ENCODE peak calls at places on chromosomes 1 and 21, in four cellular contexts. S is dorsolateral prefrontal cortex, Z is lower lobe of right lung, O is GM12865. M is an unnamed sample.
A peak's percentile ranks its signal among the peaks of the same experiment; 100 is the strongest.

GRCh38 chr1:25619101-25619890 is 2.7 kb downstream of the MAN1C1 start:
- DNase-seq in O (peak; percentile 38), Z (no peak), S (peak; percentile 77), M (no peak)

GRCh38 chr1:220874201-220874655 is 5.0 kb upstream of the HLX start:
- DNase-seq in S (no peak), Z (no peak), O (peak; percentile 46), M (no peak)

GRCh38 chr1:115408489-115409002 is 70.5 kb upstream of the NGF start:
- DNase-seq in S (no peak), Z (no peak), O (no peak), M (no peak)

GRCh38 chr1:84758968-84759491 is 68.8 kb upstream of the SSX2IP start:
- DNase-seq in Z (no peak), S (peak; percentile 85), O (no peak), M (no peak)

GRCh38 chr1:232988572-232989040 is 38.2 kb downstream of the NTPCR start:
- DNase-seq in S (no peak), O (no peak), Z (no peak), M (no peak)

GRCh38 chr1:152743371-152744145 is 14.3 kb upstream of the KPRP start:
- DNase-seq in S (no peak), O (no peak), Z (no peak), M (no peak)

GRCh38 chr1:233055879-233056641 is 105.6 kb downstream of the NTPCR start:
- DNase-seq in O (no peak), Z (no peak), S (no peak), M (no peak)

GRCh38 chr1:36136535-36136934 is 11.5 kb upstream of the COL8A2 start:
- DNase-seq in Z (no peak), O (no peak), S (no peak), M (peak; percentile 65)

GRCh38 chr21:42565206-42565810 is 51.7 kb downstream of the SLC37A1 start:
- DNase-seq in O (no peak), S (no peak), Z (peak; percentile 41), M (no peak)

GRCh38 chr1:91591175-91591968 is 90.7 kb downstream of the CDC7 start:
- DNase-seq in O (peak; percentile 22), S (no peak), Z (no peak), M (no peak)

GRCh38 chr1:165843304-165843703 is 15.9 kb downstream of the UCK2 start:
- DNase-seq in S (no peak), Z (no peak), O (no peak), M (no peak)

GRCh38 chr1:228206582-228207351 is 1.1 kb upstream of the OBSCN start:
- DNase-seq in Z (no peak), O (no peak), S (no peak), M (no peak)

GRCh38 chr21:38181101-38181500 is 75.7 kb upstream of the KCNJ15 start:
- DNase-seq in S (no peak), Z (no peak), O (no peak), M (no peak)

GRCh38 chr1:26945728-26946127 is 14.5 kb downstream of the KDF1 start:
- DNase-seq in Z (no peak), O (no peak), S (no peak), M (no peak)

GRCh38 chr1:94737124-94737998 is 82.8 kb upstream of the SLC44A3 start:
- DNase-seq in O (no peak), Z (no peak), S (no peak), M (no peak)

GRCh38 chr1:184160942-184161698 is 109.6 kb downstream of the TSEN15 start:
- DNase-seq in Z (no peak), S (no peak), O (peak; percentile 70), M (peak; percentile 54)

GRCh38 chr21:42636535-42636914 is 16.9 kb upstream of the PDE9A start:
- DNase-seq in O (no peak), Z (no peak), S (no peak), M (peak; percentile 10)

GRCh38 chr1:54970901-54971300 is 9.5 kb upstream of the TMEM61 start:
- DNase-seq in S (no peak), O (no peak), Z (no peak), M (no peak)

GRCh38 chr1:76832521-76832920 is 34.8 kb upstream of the ST6GALNAC5 start:
- DNase-seq in S (no peak), O (no peak), Z (no peak), M (no peak)

GRCh38 chr1:7288992-7289391 is 482.1 kb upstream of the VAMP3 start:
- DNase-seq in Z (no peak), O (no peak), S (no peak), M (no peak)

GRCh38 chr1:51690285-51690961 is 73.5 kb downstream of the OSBPL9 start:
- DNase-seq in S (no peak), Z (no peak), O (no peak), M (no peak)

GRCh38 chr1:41500378-41500777 is 15.9 kb upstream of the EDN2 start:
- DNase-seq in O (no peak), S (no peak), Z (peak; percentile 92), M (no peak)

GRCh38 chr1:189429610-189430009 is 1048.1 kb downstream of the BRINP3 start:
- DNase-seq in S (no peak), O (peak; percentile 66), Z (no peak), M (peak; percentile 0)

GRCh38 chr1:101111461-101111860 is 85.9 kb upstream of the DPH5 start:
- DNase-seq in S (no peak), O (no peak), Z (no peak), M (no peak)

GRCh38 chr1:23341829-23342697 is 2.0 kb downstream of the HNRNPR start:
- DNase-seq in S (no peak), Z (no peak), O (no peak), M (no peak)

GRCh38 chr1:201329286-201329685 is 46.0 kb downstream of the PKP1 start:
- DNase-seq in S (no peak), O (no peak), Z (peak; percentile 34), M (no peak)

GRCh38 chr1:19737413-19737812 is 62.3 kb downstream of the TMCO4 start:
- DNase-seq in S (no peak), O (no peak), Z (no peak), M (no peak)

GRCh38 chr21:41974752-41975053 is 20.9 kb upstream of the C2CD2 start:
- DNase-seq in S (no peak), O (no peak), Z (no peak), M (no peak)

GRCh38 chr21:34185051-34185750 is 111.8 kb downstream of the MRPS6 start:
- DNase-seq in O (no peak), Z (no peak), S (no peak), M (no peak)

GRCh38 chr21:34181418-34181817 is 108.0 kb downstream of the MRPS6 start:
- DNase-seq in O (no peak), S (no peak), Z (no peak), M (no peak)

GRCh38 chr21:34184232-34184631 is 110.9 kb downstream of the MRPS6 start:
- DNase-seq in Z (no peak), S (no peak), O (no peak), M (no peak)

GRCh38 chr21:34182436-34182835 is 109.1 kb downstream of the MRPS6 start:
- DNase-seq in S (no peak), Z (no peak), O (no peak), M (no peak)

GRCh38 chr21:34183331-34183928 is 110.1 kb downstream of the MRPS6 start:
- DNase-seq in S (no peak), O (no peak), Z (no peak), M (no peak)
- TF ChIP-seq CTCF in S (no peak), O (no peak), Z (no peak), M (no peak)

GRCh38 chr1:118986291-118986838 is 1.8 kb downstream of the TBX15 start:
- DNase-seq in Z (no peak), O (no peak), S (no peak), M (no peak)

GRCh38 chr1:118984086-118984989 is 3.8 kb downstream of the TBX15 start:
- DNase-seq in S (no peak), Z (no peak), O (no peak), M (no peak)

GRCh38 chr1:118983558-118984021 is 4.6 kb downstream of the TBX15 start:
- DNase-seq in S (no peak), O (no peak), Z (no peak), M (no peak)

GRCh38 chr1:118985611-118986290 is 2.4 kb downstream of the TBX15 start:
- DNase-seq in S (no peak), Z (no peak), O (no peak), M (no peak)

GRCh38 chr1:118984990-118985608 is 3.0 kb downstream of the TBX15 start:
- DNase-seq in Z (no peak), S (no peak), O (no peak), M (no peak)
- H3K4me3 ChIP-seq in Z (peak overlapping the region; percentile 39), S (peak overlapping the region; percentile 54), O (no peak overlapping the region), M (peak overlapping the region; percentile 83)

DNA sequence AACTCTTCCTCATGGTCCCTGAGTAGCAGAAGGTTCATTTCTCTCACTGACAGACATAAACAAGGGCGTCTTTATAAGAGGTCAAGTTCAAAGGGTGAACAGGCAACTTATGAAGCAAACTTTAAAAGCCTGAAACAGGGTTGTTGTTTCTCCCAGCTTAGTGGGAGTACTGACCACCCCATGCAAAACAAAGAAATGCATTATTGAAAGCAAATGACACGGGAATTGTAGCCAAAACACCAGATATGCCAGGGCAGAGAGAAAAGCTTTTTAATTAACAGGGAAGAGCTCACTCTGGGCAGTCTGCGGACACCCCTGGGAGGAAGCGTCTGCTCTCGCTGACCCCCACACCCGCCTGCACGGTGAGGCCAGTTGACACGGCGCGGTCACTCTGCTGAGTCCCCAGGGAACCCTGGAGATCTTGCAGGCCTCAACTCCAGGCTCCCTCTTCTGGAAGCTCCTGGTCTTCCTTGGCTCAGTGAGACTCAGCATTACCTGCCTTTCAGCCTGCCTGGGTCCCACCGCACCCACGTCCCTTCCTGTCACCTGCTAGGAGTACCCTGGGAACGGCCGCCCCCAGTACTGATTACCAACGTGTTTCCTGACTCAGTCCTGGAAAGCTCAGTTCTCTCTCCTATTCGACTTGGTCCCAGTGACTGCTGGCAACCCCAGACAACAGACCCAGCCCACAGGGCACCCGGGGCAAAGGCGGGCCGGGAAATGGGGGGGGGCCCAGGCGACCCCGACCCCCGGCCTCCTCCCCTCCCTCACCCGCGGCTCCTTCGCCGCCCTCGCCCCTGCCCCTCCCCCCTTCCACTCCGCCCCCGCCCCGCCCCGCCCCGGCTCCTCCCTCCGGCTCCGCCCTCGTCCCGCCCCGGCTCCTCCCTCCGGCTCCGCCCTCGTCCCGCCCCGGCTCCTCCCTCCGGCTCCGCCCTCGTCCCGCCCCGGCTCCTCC is 972 bp downstream of the CFAP410 start:
- DNase-seq in O (peak; percentile 49), Z (peak; percentile 76), S (peak; percentile 53), M (peak; percentile 5)
- TF ChIP-seq CTCF in O (no peak), Z (peak; percentile 25), S (peak; percentile 54), M (peak; percentile 51)

GRCh38 chr1:37558411-37558810 is 1.7 kb downstream of the DNALI1 start:
- DNase-seq in Z (no peak), S (no peak), O (no peak), M (no peak)

GRCh38 chr1:37553927-37554808 is at the start of gene SNIP1:
- DNase-seq in O (peak; percentile 93), S (peak; percentile 92), Z (peak; percentile 91), M (peak; percentile 59)

GRCh38 chr1:37559080-37559479 is 2.3 kb downstream of the DNALI1 start:
- DNase-seq in S (no peak), Z (no peak), O (no peak), M (no peak)

GRCh38 chr1:37557402-37557801 is 662 bp downstream of the DNALI1 start:
- DNase-seq in O (no peak), S (no peak), Z (no peak), M (no peak)

GRCh38 chr1:37556712-37557196 is at the start of gene DNALI1:
- DNase-seq in O (peak; percentile 61), S (peak; percentile 60), Z (peak; percentile 90), M (peak; percentile 26)
- H3K4me3 ChIP-seq in O (no peak within 1 kb of the TSS), S (peak within 1 kb of the TSS; percentile 62), Z (peak within 1 kb of the TSS; percentile 49), M (peak within 1 kb of the TSS; percentile 60)

GRCh38 chr21:44967082-44968047 is 27.5 kb downstream of the SLX9 start:
- DNase-seq in Z (no peak), O (no peak), S (no peak), M (no peak)
- TF ChIP-seq CTCF in Z (no peak), O (no peak), S (no peak), M (no peak)